ENCODE peak calls at places on chromosomes 5 and 9, in six cellular contexts. A is GM12878, N is A549, T is HepG2, X is upper lobe of left lung, P is K562. R is an unnamed sample.

GRCh38 chr9:83238871-83239624 is 176.1 kb upstream of the RASEF start:
- ATAC-seq in X (peak), A (no peak), N (no peak), T (peak), P (no peak), R (peak)

GRCh38 chr9:114950761-114951160 is 20.4 kb upstream of the TNFSF8 start:
- ATAC-seq in T (no peak), N (no peak), A (no peak), P (no peak), X (no peak), R (no peak)

GRCh38 chr9:14547245-14548060 is 145.8 kb downstream of the ZDHHC21 start:
- ATAC-seq in T (peak), A (no peak), P (peak), X (no peak), N (peak), R (no peak)

GRCh38 chr5:167355370-167355769 is 936.1 kb upstream of the WWC1 start:
- ATAC-seq in T (no peak), A (no peak), N (no peak), X (no peak), P (no peak), R (no peak)

GRCh38 chr9:95406114-95406513 is 88.6 kb upstream of the FANCC start:
- ATAC-seq in N (no peak), X (no peak), P (no peak), A (no peak), T (no peak), R (no peak)

GRCh38 chr9:33489070-33489469 is 15.3 kb upstream of the NOL6 start:
- ATAC-seq in P (no peak), A (no peak), T (no peak), X (no peak), N (no peak), R (no peak)

GRCh38 chr9:129102791-129103594 is 7.6 kb downstream of the CRAT start:
- ATAC-seq in N (peak), X (peak), A (peak), P (peak), T (peak), R (no peak)

GRCh38 chr9:126959917-126960316 is 45.3 kb downstream of the RALGPS1 start:
- ATAC-seq in T (no peak), N (no peak), P (no peak), A (no peak), X (no peak), R (no peak)

GRCh38 chr9:124716795-124717194 is 54.3 kb downstream of the NR6A1 start:
- ATAC-seq in P (no peak), A (peak), T (no peak), N (no peak), X (no peak), R (no peak)

GRCh38 chr9:99811172-99811571 is 10.5 kb upstream of the NR4A3 start:
- ATAC-seq in T (no peak), X (no peak), A (peak), N (no peak), P (no peak), R (no peak)

GRCh38 chr5:35810561-35810960 is 46.1 kb upstream of the IL7R start:
- ATAC-seq in N (no peak), P (no peak), T (no peak), A (peak), X (no peak), R (no peak)

GRCh38 chr5:756171-756570 is 28.4 kb downstream of the ZDHHC11B start:
- ATAC-seq in N (peak), X (no peak), T (peak), P (no peak), A (no peak), R (no peak)

GRCh38 chr5:157263586-157264090 is 2.3 kb upstream of the CYFIP2 start:
- ATAC-seq in N (no peak), X (no peak), A (no peak), P (no peak), T (no peak), R (no peak)

GRCh38 chr5:151569132-151570046 is 21.7 kb downstream of the FAT2 start:
- ATAC-seq in A (peak), X (no peak), N (no peak), P (peak), T (no peak), R (no peak)

GRCh38 chr5:39501403-39501802 is 76.6 kb upstream of the DAB2 start:
- ATAC-seq in T (no peak), N (peak), A (no peak), P (no peak), X (peak), R (peak)

GRCh38 chr5:141359790-141360426 is at the start of gene PCDHGB2:
- ATAC-seq in X (peak), N (no peak), T (peak), P (peak), A (peak), R (no peak)

GRCh38 chr9:68898781-68899439 is 115.0 kb downstream of the PRKACG start:
- ATAC-seq in A (no peak), X (no peak), N (no peak), P (no peak), T (no peak), R (no peak)

GRCh38 chr5:134462047-134462575 is 50.4 kb upstream of the CDKN2AIPNL start:
- ATAC-seq in A (no peak), X (no peak), N (no peak), P (no peak), T (no peak), R (no peak)

GRCh38 chr5:132839426-132840301 is 9.2 kb upstream of the SHROOM1 start:
- ATAC-seq in P (no peak), A (no peak), T (peak), X (peak), N (no peak), R (peak)

GRCh38 chr9:104329245-104329644 is 174.8 kb upstream of the OR13F1 start:
- ATAC-seq in N (no peak), P (no peak), A (no peak), X (no peak), T (no peak), R (no peak)

GRCh38 chr5:173542964-173543363 is 73.5 kb downstream of the BOD1 start:
- ATAC-seq in N (no peak), T (no peak), X (no peak), P (no peak), A (no peak), R (peak)

GRCh38 chr5:87103616-87104287 is 163.9 kb upstream of the RASA1 start:
- ATAC-seq in X (no peak), A (peak), N (no peak), P (no peak), T (no peak), R (no peak)

GRCh38 chr5:74199005-74199404 is 441.5 kb downstream of the ENC1 start:
- ATAC-seq in N (no peak), T (no peak), A (peak), P (no peak), X (peak), R (no peak)

GRCh38 chr9:91611582-91611981 is 187.9 kb upstream of the NFIL3 start:
- ATAC-seq in A (no peak), T (no peak), P (no peak), X (no peak), N (no peak), R (no peak)

GRCh38 chr5:111670826-111671492 is 86.0 kb downstream of the NREP start:
- ATAC-seq in P (peak), N (peak), X (no peak), T (peak), A (no peak), R (no peak)

GRCh38 chr5:50853151-50853550 is 186.7 kb downstream of the PARP8 start:
- ATAC-seq in P (no peak), X (peak), N (no peak), A (peak), T (no peak), R (peak)

GRCh38 chr9:129810788-129811187 is 7.8 kb downstream of the TOR1B start:
- ATAC-seq in P (no peak), X (no peak), A (no peak), N (peak), T (peak), R (no peak)

GRCh38 chr5:167790462-167791260 is 500.8 kb upstream of the WWC1 start:
- ATAC-seq in N (no peak), P (no peak), A (no peak), T (no peak), X (no peak), R (no peak)

GRCh38 chr5:22611327-22611726 is 241.8 kb downstream of the CDH12 start:
- ATAC-seq in X (no peak), A (no peak), N (no peak), T (no peak), P (no peak), R (no peak)

GRCh38 chr5:65037845-65038815 is 269.4 kb downstream of the CWC27 start:
- ATAC-seq in A (no peak), N (peak), X (peak), T (peak), P (peak), R (no peak)

GRCh38 chr5:65034782-65035181 is 266.1 kb downstream of the CWC27 start:
- ATAC-seq in A (peak), P (no peak), N (no peak), X (no peak), T (no peak), R (no peak)

GRCh38 chr5:65034029-65034781 is 265.5 kb downstream of the CWC27 start:
- ATAC-seq in T (peak), N (no peak), P (no peak), X (no peak), A (peak), R (no peak)

GRCh38 chr5:65032250-65032649 is 263.5 kb downstream of the CWC27 start:
- ATAC-seq in T (no peak), N (no peak), A (no peak), X (peak), P (no peak), R (peak)

DNA sequence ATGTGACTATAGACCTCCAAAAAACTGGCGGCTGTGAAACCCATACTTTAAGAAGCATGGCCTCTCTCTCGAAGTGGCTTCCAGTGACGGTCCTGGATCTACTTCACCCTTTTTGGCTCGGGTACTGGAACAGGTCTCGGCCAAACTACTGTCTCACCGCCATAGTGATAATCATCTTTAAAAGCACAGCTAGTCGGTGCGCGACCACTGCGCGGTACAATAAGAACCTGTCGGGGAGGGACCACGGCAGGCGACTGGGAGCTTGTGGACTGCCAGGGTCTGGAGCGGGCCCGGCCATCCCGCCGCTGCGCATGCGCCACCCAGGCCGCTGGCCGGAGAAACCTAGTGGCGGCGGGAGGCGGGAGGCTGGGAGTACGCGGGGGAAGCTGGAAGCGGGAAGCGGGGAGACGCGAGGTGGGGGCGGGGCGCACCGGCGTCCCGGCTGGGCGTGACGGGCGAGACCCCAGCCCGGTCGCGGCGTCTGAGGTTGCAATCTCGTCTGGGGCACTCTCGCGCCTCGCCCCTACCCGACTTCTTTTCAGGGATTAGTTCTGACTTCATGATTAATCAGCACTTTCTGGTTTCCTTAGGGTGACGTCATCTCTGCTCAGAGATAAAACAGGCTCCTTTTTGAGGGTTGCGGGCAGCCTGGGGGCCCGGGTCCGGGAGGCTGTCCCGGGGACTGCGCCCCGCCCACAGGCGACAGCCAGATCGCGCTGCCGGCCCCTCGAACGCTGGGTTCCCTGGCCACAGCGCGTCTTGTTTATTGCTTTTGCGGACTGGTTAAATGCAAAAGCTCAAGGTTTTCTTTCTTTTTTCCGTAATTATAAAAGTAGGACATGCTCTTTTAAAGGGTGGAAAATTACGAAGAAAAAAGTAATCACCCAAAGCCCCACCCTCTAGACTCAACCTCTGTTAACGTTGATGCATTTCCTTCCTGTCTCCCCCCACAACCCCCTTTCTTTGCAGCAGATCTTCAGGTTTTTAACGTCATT is 266.8 kb downstream of the CWC27 start:
- ATAC-seq in A (peak), P (peak), X (peak), N (peak), T (peak), R (peak)
- TF ChIP-seq EP300 in A (no peak), P (peak), X (no peak), N (no peak), T (no peak), R (no peak)

GRCh38 chr5:138725153-138725884 is 27.9 kb upstream of the CTNNA1 start:
- ATAC-seq in T (peak), N (peak), P (peak), A (peak), X (peak), R (peak)
- TF ChIP-seq EP300 in T (no peak), N (no peak), P (no peak), A (no peak), X (no peak), R (no peak)

DNA sequence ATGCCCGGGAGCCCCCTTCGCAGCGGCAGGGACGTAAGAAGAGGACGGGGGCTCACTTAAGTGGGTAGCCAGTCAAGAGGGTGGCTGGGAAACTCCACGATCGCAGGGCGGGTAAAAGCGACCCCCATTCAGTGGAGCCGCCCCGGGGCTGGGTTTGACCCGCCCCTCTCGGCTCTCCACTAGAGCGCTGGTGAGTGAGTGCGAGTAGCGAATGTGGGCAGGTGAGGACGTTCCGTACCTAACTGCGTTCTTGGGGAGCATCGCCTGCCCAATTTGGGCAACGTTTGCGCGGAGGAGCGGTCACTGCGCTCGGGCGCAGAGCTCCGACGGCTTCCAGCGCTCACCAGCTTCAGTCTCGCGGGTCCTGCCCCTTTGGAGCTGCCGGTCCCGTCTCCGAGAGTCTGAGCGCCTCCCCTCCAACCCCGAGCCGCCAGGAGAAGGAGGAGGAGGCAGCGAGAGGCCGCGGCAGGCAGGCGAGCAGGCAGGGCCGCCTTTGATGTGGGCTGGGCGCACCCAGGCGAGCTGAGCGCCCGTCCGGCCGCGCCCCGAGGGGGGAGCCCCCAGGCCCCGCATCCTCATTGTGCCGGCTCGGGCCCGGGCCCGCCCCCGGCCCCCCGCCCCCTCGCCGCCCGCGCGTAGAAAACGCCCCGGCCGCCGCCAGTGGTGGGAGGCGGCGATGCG is at the start of gene FGF18:
- ATAC-seq in X (peak), T (peak), N (peak), P (peak), A (peak), R (peak)
- TF ChIP-seq EP300 in X (no peak), T (no peak), N (no peak), P (no peak), A (no peak), R (no peak)

DNA sequence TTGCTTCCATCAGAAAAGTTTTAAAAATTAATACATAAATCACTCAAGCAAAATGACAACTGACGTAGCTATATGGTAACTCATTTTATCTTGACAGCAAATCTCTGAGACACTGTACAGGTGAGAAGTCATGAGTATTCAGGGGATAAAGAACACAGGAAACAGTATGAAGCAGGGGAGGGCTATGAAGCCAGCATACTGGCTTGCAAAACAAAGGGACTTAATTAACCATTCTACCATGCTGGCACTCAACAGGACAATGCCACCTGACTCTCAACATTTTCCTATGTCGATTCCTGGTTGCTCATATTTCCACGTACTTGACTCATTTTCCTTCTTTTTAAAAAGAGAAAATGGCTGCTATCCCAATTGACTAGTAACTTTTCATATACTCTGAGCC is 151.4 kb upstream of the RETREG1 start:
- ATAC-seq in X (no peak), N (no peak), P (no peak), A (no peak), T (no peak), R (no peak)
- TF ChIP-seq EP300 in X (no peak), N (no peak), P (no peak), A (no peak), T (no peak), R (no peak)

GRCh38 chr5:6902597-6902996 is 189.4 kb downstream of the TENT4A start:
- ATAC-seq in T (no peak), X (no peak), A (no peak), P (no peak), N (no peak), R (no peak)

GRCh38 chr5:6900247-6900646 is 187.0 kb downstream of the TENT4A start:
- ATAC-seq in N (no peak), P (no peak), A (no peak), X (no peak), T (no peak), R (no peak)

GRCh38 chr5:6900828-6901227 is 187.6 kb downstream of the TENT4A start:
- ATAC-seq in T (peak), A (no peak), X (no peak), N (peak), P (no peak), R (no peak)

GRCh38 chr5:6902094-6902493 is 188.9 kb downstream of the TENT4A start:
- ATAC-seq in P (no peak), X (no peak), N (no peak), A (no peak), T (no peak), R (no peak)

GRCh38 chr5:6899215-6899614 is 186.0 kb downstream of the TENT4A start:
- ATAC-seq in N (no peak), P (no peak), X (no peak), A (no peak), T (no peak), R (no peak)
- TF ChIP-seq EP300 in N (no peak), P (no peak), X (no peak), A (no peak), T (no peak), R (no peak)

GRCh38 chr9:117734523-117735314 is 30.5 kb downstream of the TLR4 start:
- ATAC-seq in X (no peak), P (no peak), T (no peak), N (no peak), A (no peak), R (no peak)

GRCh38 chr9:117734082-117734481 is 29.9 kb downstream of the TLR4 start:
- ATAC-seq in A (peak), N (no peak), T (no peak), P (no peak), X (no peak), R (no peak)

GRCh38 chr9:117739620-117740347 is 35.6 kb downstream of the TLR4 start:
- ATAC-seq in P (no peak), A (peak), N (no peak), X (no peak), T (no peak), R (no peak)

GRCh38 chr9:117733465-117733864 is 29.3 kb downstream of the TLR4 start:
- ATAC-seq in X (peak), T (no peak), P (no peak), A (peak), N (no peak), R (no peak)

DNA sequence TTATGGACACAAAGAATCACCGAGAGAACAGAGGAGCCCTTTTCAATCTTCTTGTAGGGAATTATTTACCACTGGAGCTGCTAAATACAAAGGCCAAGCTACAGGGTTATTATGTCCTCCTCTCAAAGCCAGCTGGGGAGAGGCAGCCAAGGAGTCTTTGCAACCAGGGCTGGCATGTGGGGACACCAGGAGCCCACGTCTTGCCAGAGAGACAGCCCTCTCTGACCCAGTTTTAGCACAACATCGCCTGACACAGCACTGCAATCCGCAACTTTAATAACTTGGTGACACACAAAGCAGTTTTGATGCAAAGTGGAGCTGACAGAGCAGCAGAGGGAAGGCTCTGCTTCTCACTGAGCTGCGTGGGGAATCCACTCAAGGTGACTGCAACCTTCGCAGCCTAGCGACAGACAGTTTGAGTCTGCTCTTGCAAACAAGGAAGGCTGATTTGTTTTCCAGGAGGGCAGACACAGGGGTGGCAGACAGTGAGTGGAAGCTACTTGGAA is 33.6 kb downstream of the TLR4 start:
- ATAC-seq in A (no peak), T (no peak), X (no peak), N (no peak), P (no peak), R (no peak)
- TF ChIP-seq EP300 in A (no peak), T (no peak), X (no peak), N (no peak), P (no peak), R (no peak)

DNA sequence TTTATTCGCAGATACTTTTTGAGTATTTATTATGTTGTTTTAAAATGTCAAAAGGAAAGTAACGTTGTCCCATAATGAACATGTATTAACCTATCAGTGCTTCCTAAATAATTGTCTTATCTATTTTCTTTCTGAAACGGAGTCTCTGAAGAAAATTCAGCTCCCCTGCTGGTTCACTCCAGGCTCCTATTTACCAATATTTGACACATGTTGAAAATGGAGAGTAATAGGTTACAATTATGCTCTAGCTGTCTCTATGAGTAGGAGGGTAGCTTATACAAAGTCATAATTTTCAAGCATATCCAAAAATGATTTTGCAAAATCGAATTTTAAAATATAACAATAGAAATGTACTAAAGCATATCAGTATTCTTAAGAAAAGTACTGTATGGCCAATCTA is 844.1 kb downstream of the CDH18 start:
- ATAC-seq in A (no peak), P (no peak), T (no peak), N (no peak), X (no peak), R (no peak)
- TF ChIP-seq EP300 in A (no peak), P (no peak), T (no peak), N (no peak), X (no peak), R (no peak)